ENCODE peak calls at places on chromosomes 5 and 9, in seven cellular contexts. T is GM13977, Z is epithelial cell of esophagus, F is colonic mucosa, W is A549, U is HFF-Myc, S is heart right ventricle. N is an unnamed sample.

GRCh38 chr5:170076211-170076610 is 29.5 kb upstream of the FOXI1 start:
- DNase-seq in F (no peak), T (no peak), U (no peak), S (no peak), Z (no peak), W (no peak), N (no peak)

GRCh38 chr5:40605295-40605958 is 74.3 kb upstream of the PTGER4 start:
- DNase-seq in S (no peak), U (no peak), W (no peak), Z (peak), F (no peak), T (no peak), N (no peak)

GRCh38 chr9:14373319-14373632 is 59.3 kb upstream of the NFIB start:
- DNase-seq in W (no peak), F (no peak), U (no peak), T (no peak), S (no peak), Z (no peak), N (no peak)

GRCh38 chr9:84671651-84672467 is 2.3 kb downstream of the NTRK2 start:
- DNase-seq in W (no peak), U (no peak), S (no peak), Z (peak), T (no peak), F (no peak), N (no peak)

GRCh38 chr9:78021692-78022091 is 9.9 kb downstream of the GNAQ start:
- DNase-seq in T (no peak), U (no peak), S (peak), W (no peak), F (peak), Z (no peak), N (no peak)

GRCh38 chr9:37104183-37104889 is 16.0 kb upstream of the ZCCHC7 start:
- DNase-seq in T (no peak), U (peak), F (no peak), S (no peak), Z (peak), W (no peak), N (peak)

GRCh38 chr5:91499943-91500531 is 116.9 kb upstream of the ARRDC3 start:
- DNase-seq in U (peak), Z (peak), S (no peak), F (no peak), T (peak), W (peak), N (peak)

GRCh38 chr9:115250646-115251045 is 132.7 kb upstream of the TNC start:
- DNase-seq in F (no peak), U (no peak), Z (peak), T (no peak), S (no peak), W (no peak), N (peak)

GRCh38 chr9:135968601-135969000 is 7.4 kb upstream of the UBAC1 start:
- DNase-seq in F (no peak), T (no peak), Z (no peak), W (no peak), S (no peak), U (no peak), N (no peak)

GRCh38 chr5:158435161-158435616 is 576.2 kb upstream of the CLINT1 start:
- DNase-seq in U (no peak), T (no peak), S (no peak), W (no peak), F (no peak), Z (peak), N (no peak)

GRCh38 chr5:36442352-36442751 is 140.7 kb upstream of the RANBP3L start:
- DNase-seq in Z (peak), W (no peak), U (peak), F (no peak), T (no peak), S (no peak), N (no peak)

GRCh38 chr9:109254317-109254716 is 66.5 kb downstream of the EPB41L4B start:
- DNase-seq in Z (peak), U (no peak), S (no peak), F (no peak), W (no peak), T (no peak), N (no peak)

GRCh38 chr5:124697912-124698690 is 48.3 kb downstream of the ZNF608 start:
- DNase-seq in U (no peak), W (no peak), S (no peak), Z (no peak), T (no peak), F (no peak), N (no peak)

GRCh38 chr5:103397996-103398581 is 139.5 kb downstream of the MACIR start:
- DNase-seq in S (no peak), T (no peak), Z (no peak), F (no peak), W (no peak), U (peak), N (peak)

GRCh38 chr9:131087354-131087893 is 8.9 kb upstream of the AIF1L start:
- DNase-seq in Z (no peak), S (no peak), W (no peak), T (no peak), U (no peak), F (no peak), N (no peak)

GRCh38 chr5:171369056-171369455 is 18.6 kb upstream of the NPM1 start:
- DNase-seq in U (no peak), F (no peak), S (no peak), Z (no peak), W (no peak), T (no peak), N (no peak)

GRCh38 chr5:68214472-68215207 is 916 bp upstream of the PIK3R1 start:
- DNase-seq in W (no peak), Z (peak), U (no peak), F (peak), T (peak), S (no peak), N (no peak)

GRCh38 chr5:15752886-15753285 is 252.9 kb downstream of the FBXL7 start:
- DNase-seq in U (no peak), S (peak), W (no peak), Z (no peak), T (no peak), F (no peak), N (no peak)

GRCh38 chr5:169020102-169020501 is 280.8 kb downstream of the SLIT3 start:
- DNase-seq in T (no peak), S (no peak), F (no peak), W (no peak), Z (peak), U (no peak), N (no peak)

GRCh38 chr9:96109718-96110351 is 192.1 kb downstream of the HSD17B3 start:
- DNase-seq in W (no peak), F (no peak), Z (peak), T (no peak), S (no peak), U (no peak), N (no peak)

GRCh38 chr5:135375040-135375439 is 24.0 kb downstream of the MACROH2A1 start:
- DNase-seq in U (no peak), T (no peak), F (no peak), W (no peak), S (no peak), Z (no peak), N (no peak)

GRCh38 chr9:133094842-133095393 is 26.1 kb downstream of the RALGDS start:
- DNase-seq in Z (no peak), T (no peak), F (no peak), S (no peak), W (no peak), U (no peak), N (no peak)

GRCh38 chr5:93163010-93163663 is 417.9 kb downstream of the NR2F1-AS1 start:
- DNase-seq in W (no peak), T (no peak), U (peak), Z (peak), F (no peak), S (no peak), N (peak)

GRCh38 chr5:123819818-123820217 is 307.8 kb downstream of the CSNK1G3 start:
- DNase-seq in F (no peak), S (no peak), W (peak), Z (peak), U (peak), T (no peak), N (peak)

GRCh38 chr9:10008101-10008799 is 604.6 kb downstream of the PTPRD start:
- DNase-seq in S (no peak), Z (no peak), W (no peak), U (no peak), T (no peak), F (no peak), N (no peak)

GRCh38 chr5:141359790-141360426 is at the start of gene PCDHGB2:
- DNase-seq in U (no peak), F (no peak), Z (peak), T (peak), W (no peak), S (no peak), N (no peak)

GRCh38 chr9:17063535-17064135 is 71.2 kb upstream of the CNTLN start:
- DNase-seq in Z (peak), T (peak), S (no peak), U (peak), F (peak), W (peak), N (peak)

GRCh38 chr5:168836603-168837245 is 257.6 kb upstream of the PANK3 start:
- DNase-seq in T (no peak), F (no peak), S (no peak), Z (no peak), U (no peak), W (no peak), N (no peak)

GRCh38 chr5:79859588-79859987 is 131.5 kb downstream of the MTX3 start:
- DNase-seq in F (no peak), S (no peak), U (no peak), W (no peak), Z (no peak), T (no peak), N (no peak)
- TF ChIP-seq CTCF in F (no peak), S (peak), U (no peak), W (no peak), Z (no peak), T (no peak), N (no peak)

GRCh38 chr5:55896238-55896637 is 45.1 kb downstream of the IL31RA start:
- DNase-seq in T (no peak), Z (no peak), W (no peak), F (no peak), S (no peak), U (no peak), N (no peak)

GRCh38 chr5:55899344-55899743 is 48.2 kb downstream of the IL31RA start:
- DNase-seq in Z (peak), T (no peak), W (no peak), U (no peak), S (no peak), F (no peak), N (no peak)

GRCh38 chr5:55896663-55897062 is 45.5 kb downstream of the IL31RA start:
- DNase-seq in Z (no peak), T (no peak), U (no peak), F (no peak), S (no peak), W (no peak), N (peak)

GRCh38 chr5:55897905-55898304 is 46.7 kb downstream of the IL31RA start:
- DNase-seq in T (no peak), S (peak), W (no peak), U (peak), F (no peak), Z (peak), N (peak)

GRCh38 chr5:55897206-55897894 is 46.2 kb downstream of the IL31RA start:
- DNase-seq in S (no peak), F (no peak), Z (no peak), T (no peak), U (no peak), W (no peak), N (no peak)
- TF ChIP-seq CTCF in S (no peak), F (no peak), Z (no peak), T (no peak), U (no peak), W (no peak), N (no peak)

GRCh38 chr5:178232124-178232919 is at the start of gene PHYKPL:
- DNase-seq in F (peak), Z (peak), S (peak), U (no peak), W (peak), T (peak), N (no peak)
- TF ChIP-seq CTCF in F (no peak), Z (peak), S (peak), U (no peak), W (no peak), T (no peak), N (no peak)

GRCh38 chr5:66494437-66494836 is 101.8 kb upstream of the MAST4 start:
- DNase-seq in U (no peak), Z (no peak), T (peak), F (no peak), W (no peak), S (no peak), N (no peak)
- TF ChIP-seq CTCF in U (peak), Z (no peak), T (peak), F (no peak), W (no peak), S (no peak), N (no peak)

DNA sequence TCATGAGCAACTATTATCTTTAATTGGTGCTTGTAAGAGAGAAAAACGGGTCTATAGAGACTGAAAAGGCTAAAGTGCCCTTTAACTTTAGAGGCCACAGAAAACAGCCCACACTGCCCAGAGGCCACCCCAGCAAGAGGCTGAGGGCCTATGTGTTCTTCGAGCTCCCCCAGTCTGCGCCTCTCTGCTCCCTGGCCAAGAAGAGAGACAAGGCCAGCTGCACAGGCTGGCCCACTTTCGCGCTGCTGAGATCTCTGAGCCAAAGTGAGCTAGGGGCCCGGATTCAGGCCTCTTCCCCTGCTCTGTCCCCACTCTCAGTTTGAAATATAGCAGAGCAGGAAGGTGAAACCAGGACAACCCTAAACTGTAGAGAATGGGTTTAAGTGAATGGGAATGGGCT is 132.0 kb upstream of the TRIM32 start:
- DNase-seq in U (no peak), Z (no peak), F (no peak), W (no peak), S (peak), T (no peak), N (no peak)
- TF ChIP-seq CTCF in U (no peak), Z (no peak), F (no peak), W (no peak), S (no peak), T (no peak), N (no peak)

GRCh38 chr5:8864053-8864452 is 681.8 kb downstream of the SEMA5A start:
- DNase-seq in S (no peak), W (no peak), U (no peak), T (no peak), Z (peak), F (no peak), N (no peak)
- TF ChIP-seq CTCF in S (no peak), W (peak), U (peak), T (peak), Z (peak), F (no peak), N (peak)

DNA sequence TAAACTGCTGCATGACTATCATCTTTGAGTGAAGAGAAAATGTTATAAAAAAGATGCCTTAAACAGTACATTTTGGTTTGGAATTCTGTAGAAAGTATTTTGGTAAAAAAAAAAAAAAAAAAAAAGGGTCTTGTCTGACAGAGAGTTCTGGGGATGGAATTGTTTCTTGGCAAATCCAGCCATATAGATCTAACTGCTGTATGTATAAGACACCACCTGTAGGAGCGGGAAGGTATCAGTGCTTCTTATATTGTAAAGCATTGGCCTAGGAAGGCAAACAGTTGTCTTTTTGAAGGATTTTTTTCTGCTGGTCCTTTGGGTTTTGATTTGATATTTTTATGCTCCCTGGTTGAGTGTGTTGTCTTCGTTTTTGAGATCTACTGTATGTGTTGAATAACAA is 2.8 kb downstream of the PURA start:
- DNase-seq in Z (no peak), U (no peak), W (peak), T (no peak), F (no peak), S (no peak), N (no peak)
- TF ChIP-seq CTCF in Z (peak), U (no peak), W (no peak), T (no peak), F (no peak), S (no peak), N (no peak)

GRCh38 chr5:5116953-5117352 is 23.2 kb upstream of the ADAMTS16 start:
- DNase-seq in U (no peak), F (no peak), Z (no peak), W (no peak), T (no peak), S (no peak), N (no peak)
- TF ChIP-seq CTCF in U (no peak), F (no peak), Z (no peak), W (no peak), T (no peak), S (no peak), N (no peak)

DNA sequence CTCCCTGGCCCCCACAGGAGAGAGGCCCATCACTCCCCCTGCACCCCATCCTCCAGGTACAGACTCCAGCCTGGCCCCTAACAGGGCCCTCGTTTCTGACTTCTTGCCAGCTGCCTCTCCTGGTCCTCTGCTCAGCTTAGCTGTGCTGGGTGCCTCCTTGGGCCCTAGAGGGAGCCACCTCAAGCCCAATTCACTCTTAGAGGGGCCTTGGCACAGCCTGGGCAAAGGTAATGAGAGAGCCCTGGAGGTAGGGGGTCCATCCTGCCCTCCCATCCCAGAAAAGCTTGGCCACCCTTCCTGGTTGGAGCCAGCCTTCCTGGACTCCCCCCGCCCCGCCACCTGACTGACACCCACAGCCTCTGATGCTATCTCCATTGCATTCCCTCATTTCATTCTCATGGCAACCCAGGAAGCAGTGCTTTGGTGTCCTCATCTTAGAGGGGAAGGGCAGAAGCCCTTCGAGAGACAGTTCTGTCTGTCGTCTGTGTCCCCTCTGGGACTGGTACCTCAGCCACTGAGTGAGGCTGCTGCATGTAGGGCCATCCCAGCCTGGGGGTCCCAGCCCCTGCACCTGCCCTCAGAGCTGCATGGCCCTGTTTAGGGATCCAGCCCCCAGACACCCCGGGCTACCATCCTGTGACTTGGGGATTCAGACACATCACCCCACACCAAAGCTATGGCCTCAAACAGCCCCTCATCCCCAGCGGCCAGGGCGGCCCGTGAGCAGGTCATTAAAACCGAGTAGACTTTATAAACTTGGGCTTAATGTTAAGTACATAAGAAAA is 95.5 kb downstream of the BARX1 start:
- DNase-seq in U (no peak), T (no peak), W (no peak), Z (no peak), S (no peak), F (no peak), N (no peak)
- TF ChIP-seq CTCF in U (peak), T (no peak), W (no peak), Z (no peak), S (no peak), F (no peak), N (no peak)